ENCODE peak calls at places on chromosomes 6 and 20, in ten cellular contexts. A, J, X, V, K, O, L, B, E and M are unnamed samples.

GRCh38 chr6:142207265-142207877 is 60.3 kb downstream of the VTA1 start:
- DNase-seq in E (no peak), J (peak), L (peak), K (peak), V (no peak), O (peak), X (peak), A (peak), B (peak), M (peak)

GRCh38 chr20:54469293-54469692 is 6.1 kb upstream of the DOK5 start:
- DNase-seq in A (no peak), E (no peak), J (no peak), L (no peak), O (no peak), V (no peak), B (no peak), K (no peak), X (no peak), M (no peak)

GRCh38 chr20:57076202-57076651 is 190.2 kb downstream of the BMP7 start:
- DNase-seq in E (no peak), K (peak), A (no peak), B (no peak), O (no peak), X (no peak), V (no peak), J (peak), L (peak), M (no peak)

GRCh38 chr20:7459123-7459522 is 481.1 kb downstream of the HAO1 start:
- DNase-seq in V (no peak), K (peak), J (no peak), O (no peak), X (no peak), B (no peak), L (peak), E (no peak), A (no peak), M (peak)

GRCh38 chr6:6752129-6752528 is 163.6 kb downstream of the LY86 start:
- DNase-seq in A (no peak), E (no peak), L (peak), J (no peak), O (no peak), K (peak), V (no peak), B (no peak), X (no peak), M (peak)

GRCh38 chr6:99151634-99152344 is 197.7 kb downstream of the FAXC start:
- DNase-seq in K (peak), X (peak), B (no peak), V (peak), A (peak), L (peak), O (no peak), E (no peak), J (peak), M (no peak)

GRCh38 chr20:23188377-23189169 is 102.4 kb upstream of the CD93 start:
- DNase-seq in J (no peak), O (no peak), E (no peak), V (no peak), B (no peak), X (no peak), K (no peak), L (no peak), A (no peak), M (no peak)

GRCh38 chr6:5302220-5302946 is 41.1 kb downstream of the FARS2 start:
- DNase-seq in B (no peak), K (no peak), A (no peak), X (no peak), E (no peak), J (no peak), O (no peak), L (no peak), V (no peak), M (no peak)

GRCh38 chr20:37343994-37344355 is 2.0 kb upstream of the SRC start:
- DNase-seq in J (no peak), V (no peak), X (no peak), E (no peak), L (no peak), B (no peak), A (no peak), K (no peak), O (no peak), M (no peak)

GRCh38 chr20:17938889-17939619 is 29.5 kb downstream of the SNX5 start:
- DNase-seq in O (peak), L (peak), E (peak), K (peak), B (peak), V (peak), X (peak), A (peak), J (peak), M (peak)

GRCh38 chr20:51727872-51728271 is 40.3 kb downstream of the ATP9A start:
- DNase-seq in X (no peak), A (no peak), B (no peak), L (no peak), V (no peak), K (no peak), O (no peak), J (no peak), E (no peak), M (no peak)

GRCh38 chr6:8552023-8552422 is 116.7 kb upstream of the SLC35B3 start:
- DNase-seq in J (no peak), E (no peak), K (no peak), X (no peak), B (no peak), V (no peak), L (no peak), A (no peak), O (no peak), M (no peak)

GRCh38 chr6:168490757-168491156 is 49.8 kb downstream of the SMOC2 start:
- DNase-seq in O (no peak), X (no peak), J (no peak), E (no peak), K (no peak), B (no peak), V (no peak), L (no peak), A (no peak), M (no peak)

GRCh38 chr20:60048634-60049578 is 90.7 kb downstream of the CDH26 start:
- DNase-seq in A (no peak), J (no peak), O (no peak), V (no peak), L (no peak), B (no peak), E (no peak), K (no peak), X (no peak), M (no peak)

GRCh38 chr6:66662196-66662595 is 955.2 kb upstream of the EYS start:
- DNase-seq in E (no peak), K (no peak), A (no peak), V (no peak), L (peak), J (no peak), O (no peak), B (no peak), X (no peak), M (peak)
- TF ChIP-seq CTCF in E (peak), K (no peak), A (no peak), V (no peak), L (peak), J (no peak), O (peak), B (no peak), X (peak), M (peak)

GRCh38 chr6:15691250-15691869 is 28.5 kb upstream of the DTNBP1 start:
- DNase-seq in E (peak), B (peak), X (peak), K (peak), V (peak), L (peak), A (peak), J (peak), O (peak), M (peak)
- H3K4me3 ChIP-seq in E (peak), B (peak), X (peak), K (peak), V (peak), L (no peak), A (no peak), J (peak), O (peak), M (peak)

DNA sequence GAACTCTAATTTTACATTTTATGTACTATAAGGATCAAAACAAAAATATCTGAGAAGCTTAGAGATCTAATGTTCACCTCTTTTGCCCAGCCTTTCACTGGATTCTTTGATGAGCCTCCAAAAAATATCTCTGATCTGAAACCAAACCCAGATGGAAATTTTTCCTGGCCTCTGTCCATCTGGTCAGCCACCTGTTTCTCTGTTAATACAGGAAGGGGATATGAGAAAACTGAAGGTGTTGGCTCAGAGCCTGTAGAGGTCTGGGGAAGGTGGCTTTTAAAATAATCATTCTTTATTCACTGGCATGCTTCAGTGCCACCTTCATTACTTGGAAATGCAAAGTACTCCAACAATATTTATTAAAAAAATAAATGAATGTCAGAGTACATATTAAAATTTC is 8.5 kb upstream of the MCM3 start:
- DNase-seq in V (no peak), E (no peak), A (peak), X (no peak), J (no peak), O (no peak), B (no peak), L (no peak), K (no peak), M (no peak)
- TF ChIP-seq CTCF in V (no peak), E (no peak), A (no peak), X (no peak), J (no peak), O (no peak), B (no peak), L (no peak), K (no peak), M (no peak)

DNA sequence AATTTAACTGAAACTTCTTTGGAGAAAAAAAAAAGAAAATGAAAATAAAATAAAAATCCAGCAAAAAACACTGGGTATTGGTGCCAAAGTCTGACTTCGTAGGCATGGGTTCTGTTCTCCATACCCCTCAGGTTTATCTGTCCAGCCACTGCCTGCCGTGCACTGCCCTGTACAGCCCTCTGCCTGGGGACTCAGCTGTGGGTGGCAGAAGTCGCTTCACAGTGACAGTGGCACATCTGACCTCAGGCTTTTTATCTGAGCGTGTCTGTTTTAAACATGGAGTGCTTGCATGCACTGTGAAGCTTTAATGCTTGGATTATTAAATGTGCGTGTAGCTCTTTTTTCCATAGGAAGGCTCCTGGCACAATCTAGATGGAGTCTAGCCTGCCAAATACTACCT is 375.4 kb downstream of the UTRN start:
- DNase-seq in L (no peak), V (no peak), J (no peak), X (no peak), O (no peak), A (no peak), E (no peak), B (no peak), K (no peak), M (no peak)
- H3K4me3 ChIP-seq in L (no peak), V (no peak), J (no peak), X (no peak), O (no peak), A (no peak), E (no peak), B (no peak), K (no peak), M (no peak)

GRCh38 chr20:32941155-32941885 is 62.9 kb downstream of the SUN5 start:
- DNase-seq in A (no peak), J (no peak), X (no peak), K (peak), E (no peak), L (no peak), V (no peak), O (no peak), B (no peak), M (no peak)

GRCh38 chr20:32946629-32947028 is 57.6 kb downstream of the SUN5 start:
- DNase-seq in L (no peak), J (no peak), X (no peak), A (no peak), V (no peak), B (no peak), K (no peak), O (no peak), E (no peak), M (no peak)

GRCh38 chr20:32945710-32946221 is 58.5 kb downstream of the SUN5 start:
- DNase-seq in V (peak), O (no peak), A (no peak), X (no peak), J (no peak), L (peak), E (no peak), K (peak), B (no peak), M (peak)

GRCh38 chr20:32943490-32944052 is 60.7 kb downstream of the SUN5 start:
- DNase-seq in X (no peak), L (no peak), K (no peak), A (no peak), B (no peak), O (no peak), V (no peak), E (no peak), J (no peak), M (no peak)
- TF ChIP-seq CTCF in X (no peak), L (no peak), K (no peak), A (no peak), B (no peak), O (no peak), V (no peak), E (no peak), J (no peak), M (no peak)

DNA sequence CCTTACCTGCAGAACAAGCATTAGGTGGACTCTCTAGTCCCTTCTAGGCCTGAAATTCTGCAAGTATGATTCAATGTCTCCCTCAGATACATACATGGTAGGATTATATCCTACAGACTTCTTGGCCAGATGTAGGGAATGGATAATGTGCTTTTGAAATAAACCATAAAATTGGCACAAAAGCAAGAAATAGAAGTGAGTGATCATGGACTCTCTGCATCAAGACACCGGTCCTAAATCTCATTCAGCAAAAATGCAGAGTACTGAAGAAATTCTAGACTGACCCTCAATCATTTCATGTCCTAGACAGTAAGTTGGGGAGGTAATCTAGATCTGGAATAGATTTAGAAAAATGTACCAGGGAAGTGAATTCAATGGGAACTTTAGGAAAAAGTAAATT is 69.6 kb upstream of the ADTRP start:
- DNase-seq in O (no peak), J (no peak), X (no peak), V (no peak), L (no peak), K (peak), B (no peak), E (no peak), A (no peak), M (no peak)
- H3K4me3 ChIP-seq in O (no peak), J (no peak), X (no peak), V (no peak), L (no peak), K (no peak), B (no peak), E (no peak), A (no peak), M (no peak)